ENCODE peak calls at places on chromosomes 4 and X, in five cellular contexts. C, D, Q, E and A are unnamed samples.

GRCh38 chr4:174604198-174604597 is 81.9 kb upstream of the HPGD start:
- DNase-seq in C (no peak), Q (peak; percentile 91), D (no peak), E (no peak), A (no peak)

GRCh38 chrX:136652822-136653723 is 5.1 kb downstream of the CD40LG start:
- DNase-seq in Q (no peak), E (no peak), C (no peak), D (no peak), A (peak; percentile 58)

GRCh38 chr4:15963001-15963451 is at the start of gene FGFBP2:
- DNase-seq in D (peak; percentile 21), C (peak; percentile 67), E (peak; percentile 75), Q (peak; percentile 56), A (no peak)

GRCh38 chr4:97498875-97499274 is 644.4 kb downstream of the STPG2 start:
- DNase-seq in D (peak; percentile 96), C (no peak), Q (peak; percentile 92), E (no peak), A (no peak)

GRCh38 chrX:148658115-148658725 is 157.8 kb downstream of the AFF2 start:
- DNase-seq in D (no peak), C (no peak), E (no peak), Q (no peak), A (no peak)

GRCh38 chr4:40552536-40552935 is 77.1 kb downstream of the RBM47 start:
- DNase-seq in E (no peak), Q (peak; percentile 59), C (no peak), D (no peak), A (no peak)

GRCh38 chr4:105296672-105297071 is 150.0 kb downstream of the TET2 start:
- DNase-seq in C (no peak), E (no peak), Q (no peak), D (no peak), A (no peak)

GRCh38 chrX:1537031-1537715 is at the start of gene P2RY8:
- DNase-seq in D (no peak), C (no peak), Q (peak; percentile 75), E (no peak), A (peak; percentile 82)

GRCh38 chrX:136143714-136144113 is 3.6 kb upstream of the FHL1 start:
- DNase-seq in C (no peak), D (no peak), Q (no peak), E (no peak), A (peak; percentile 19)

GRCh38 chr4:88522702-88523324 is 763 bp downstream of the PYURF start:
- DNase-seq in Q (peak; percentile 16), E (peak; percentile 45), D (no peak), C (peak; percentile 53), A (peak; percentile 48)

GRCh38 chr4:93791570-93792195 is 36.9 kb upstream of the ATOH1 start:
- DNase-seq in E (peak; percentile 59), D (peak; percentile 55), Q (peak; percentile 70), C (peak; percentile 83), A (peak; percentile 61)

GRCh38 chrX:29653721-29654120 is 561.6 kb upstream of the MAGEB2 start:
- DNase-seq in Q (no peak), D (no peak), E (no peak), C (no peak), A (no peak)

GRCh38 chrX:106302304-106302703 is 134.2 kb downstream of the PWWP3B start:
- DNase-seq in D (peak; percentile 48), C (no peak), E (no peak), Q (peak; percentile 94), A (no peak)

GRCh38 chr4:95386410-95386809 is 162.4 kb downstream of the UNC5C start:
- DNase-seq in D (no peak), C (no peak), E (no peak), Q (no peak), A (no peak)

GRCh38 chr4:23766334-23766733 is 123.5 kb downstream of the PPARGC1A start:
- DNase-seq in C (no peak), E (no peak), D (no peak), Q (no peak), A (no peak)

GRCh38 chr4:33477715-33478114 is 2757.5 kb downstream of the PCDH7 start:
- DNase-seq in D (no peak), Q (no peak), E (no peak), C (no peak), A (no peak)

GRCh38 chr4:153207561-153207960 is 3.3 kb downstream of the TRIM2 start:
- DNase-seq in E (peak; percentile 51), C (peak; percentile 51), D (no peak), Q (peak; percentile 23), A (no peak)

DNA sequence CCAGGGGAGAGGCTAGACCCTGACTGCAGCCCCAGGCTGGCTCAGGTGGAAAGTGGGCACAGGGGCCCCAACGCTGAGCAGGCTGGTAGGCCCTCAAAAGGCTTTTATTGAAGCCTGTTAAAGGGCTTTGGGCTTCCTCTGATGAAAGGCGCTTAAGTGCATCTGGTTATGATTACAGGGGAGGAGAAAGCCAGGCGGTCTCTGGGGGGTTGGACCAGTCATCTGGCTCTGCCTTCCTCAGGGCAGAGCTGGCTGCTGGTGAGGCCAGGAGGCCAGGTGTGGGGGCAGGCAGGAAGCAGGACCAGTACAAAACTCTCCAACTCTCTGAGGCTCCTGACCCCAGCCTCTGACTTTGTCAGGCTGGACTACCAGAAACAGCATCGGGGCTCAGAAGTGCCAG is 68.8 kb upstream of the BCOR start:
- DNase-seq in C (no peak), Q (no peak), D (no peak), E (peak; percentile 82), A (no peak)
- H3K9ac ChIP-seq in C (no peak overlapping the region), Q (no peak overlapping the region), D (peak overlapping the region; percentile 74), E (no peak overlapping the region), A (no peak overlapping the region)

GRCh38 chrX:109858602-109859341 is 125.7 kb upstream of the ACSL4 start:
- DNase-seq in E (no peak), D (no peak), Q (no peak), C (no peak), A (no peak)
- TF ChIP-seq EZH2phosphoT487 in E (no peak), D (no peak), Q (no peak), C (no peak), A (no peak)

GRCh38 chrX:48475295-48475694 is 704 bp upstream of the FTSJ1 start:
- DNase-seq in Q (no peak), C (no peak), E (peak; percentile 51), D (no peak), A (no peak)

GRCh38 chrX:48473718-48473990 is 2.3 kb upstream of the FTSJ1 start:
- DNase-seq in D (no peak), Q (no peak), C (no peak), E (peak; percentile 11), A (no peak)

GRCh38 chrX:48474581-48474980 is 1.4 kb upstream of the FTSJ1 start:
- DNase-seq in E (no peak), D (no peak), Q (no peak), C (no peak), A (no peak)

GRCh38 chrX:48472851-48473717 is 2.9 kb upstream of the FTSJ1 start:
- DNase-seq in D (no peak), C (peak; percentile 54), Q (no peak), E (no peak), A (no peak)

DNA sequence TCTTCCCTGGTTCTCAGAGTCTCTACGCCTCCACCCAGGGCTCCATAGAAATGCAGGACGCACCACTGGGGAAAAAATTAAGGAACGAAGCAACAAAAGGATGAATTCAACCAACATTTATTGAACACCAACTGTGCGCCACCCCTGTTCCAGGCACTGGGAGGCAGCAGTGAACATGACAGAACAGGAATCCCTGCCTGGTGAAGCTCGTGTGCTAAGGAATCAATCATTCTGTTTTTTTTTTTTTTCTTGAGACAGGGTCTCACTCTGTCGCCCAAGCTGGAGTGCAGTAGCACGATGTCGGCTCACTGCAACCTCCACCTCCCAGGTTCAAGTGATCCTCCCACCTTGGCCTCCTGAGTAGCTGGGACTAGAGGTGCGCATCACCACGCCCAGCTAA is 1.9 kb upstream of the FTSJ1 start:
- DNase-seq in E (peak; percentile 42), Q (peak; percentile 47), D (no peak), C (peak; percentile 23), A (no peak)
- TF ChIP-seq CTCF in E (peak; percentile 44), Q (peak; percentile 62), D (no peak), C (peak; percentile 27), A (peak; percentile 33)

GRCh38 chr4:184349283-184350039 is 124.9 kb downstream of the IRF2 start:
- DNase-seq in D (no peak), Q (no peak), C (no peak), E (no peak), A (peak; percentile 2)
- H3K9ac ChIP-seq in D (no peak overlapping the region), Q (no peak overlapping the region), C (no peak overlapping the region), E (no peak overlapping the region), A (no peak overlapping the region)

DNA sequence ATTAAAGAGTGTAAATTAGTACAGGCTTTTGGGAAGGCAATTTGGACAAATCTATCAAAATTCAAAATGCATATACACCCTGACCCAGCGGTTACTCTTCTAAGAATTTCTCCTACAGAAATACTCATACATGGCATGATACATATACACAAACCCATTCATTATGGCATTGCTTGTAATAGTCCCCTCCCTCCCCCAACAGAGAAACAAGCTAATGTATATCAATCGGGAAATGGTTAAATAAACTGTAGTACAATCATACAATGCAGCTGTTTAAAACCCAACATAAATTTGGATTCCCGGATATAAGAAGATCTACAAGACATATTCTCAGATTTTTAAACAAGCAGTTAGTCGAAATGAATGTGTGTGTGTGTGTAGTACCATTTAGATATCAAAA is 808 bp downstream of the HUWE1 start:
- DNase-seq in C (no peak), Q (peak; percentile 14), E (no peak), D (no peak), A (no peak)
- TF ChIP-seq EZH2phosphoT487 in C (no peak), Q (no peak), E (no peak), D (no peak), A (no peak)

GRCh38 chrX:150365953-150366911 is 3.1 kb downstream of the MAMLD1 start:
- DNase-seq in D (no peak), Q (peak; percentile 17), E (no peak), C (peak; percentile 75), A (no peak)
- TF ChIP-seq CTCF in D (no peak), Q (no peak), E (no peak), C (peak; percentile 16), A (no peak)

DNA sequence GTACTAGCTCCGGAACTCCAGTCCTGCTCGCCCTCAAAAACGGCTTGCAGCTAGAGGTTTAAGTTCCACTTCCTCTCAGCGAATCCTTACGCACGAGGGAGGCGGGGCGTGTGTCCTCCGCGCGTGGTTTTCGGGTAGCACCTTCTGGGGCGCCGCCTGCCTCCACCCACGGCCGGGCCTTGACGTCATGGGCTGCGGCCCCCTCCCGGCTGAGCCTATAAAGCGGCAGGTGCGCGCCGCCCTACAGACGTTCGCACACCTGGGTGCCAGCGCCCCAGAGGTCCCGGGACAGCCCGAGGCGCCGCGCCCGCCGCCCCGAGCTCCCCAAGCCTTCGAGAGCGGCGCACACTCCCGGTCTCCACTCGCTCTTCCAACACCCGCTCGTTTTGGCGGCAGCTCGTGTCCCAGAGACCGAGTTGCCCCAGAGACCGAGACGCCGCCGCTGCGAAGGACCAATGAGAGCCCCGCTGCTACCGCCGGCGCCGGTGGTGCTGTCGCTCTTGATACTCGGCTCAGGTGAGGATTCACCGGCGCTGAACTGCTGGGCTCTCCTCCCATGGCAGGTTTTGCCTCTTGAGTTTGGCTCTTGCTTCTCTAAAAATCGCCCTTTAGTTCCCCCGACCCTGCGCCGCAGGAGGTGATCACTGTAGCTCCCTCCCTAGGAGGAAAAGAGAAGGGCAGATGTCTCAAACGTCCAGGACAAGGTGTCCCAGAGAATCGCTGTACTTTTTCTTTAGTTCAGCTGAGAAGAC is at the start of gene AREG:
- DNase-seq in C (peak; percentile 78), E (peak; percentile 24), D (peak; percentile 83), Q (peak; percentile 68), A (peak; percentile 89)
- H3K9ac ChIP-seq in C (no peak within 1 kb of the TSS), E (no peak within 1 kb of the TSS), D (peak within 1 kb of the TSS; percentile 84), Q (peak within 1 kb of the TSS; percentile 91), A (peak within 1 kb of the TSS; percentile 78)

GRCh38 chr4:90317785-90318184 is 190.6 kb downstream of the CCSER1 start:
- DNase-seq in Q (peak; percentile 77), D (peak; percentile 86), E (no peak), C (no peak), A (no peak)
- TF ChIP-seq EZH2phosphoT487 in Q (no peak), D (no peak), E (no peak), C (no peak), A (no peak)